ENCODE peak calls at places on chromosomes 4 and X, in four cellular contexts. X is fibroblast of lung; R is hepatocyte; O is effector memory CD4-positive, alpha-beta T cell. Y is an unnamed sample. For H3K36me3, the result is how much of the 10 kb centered on the place peaks cover.

GRCh38 chr4:183721207-183722081 is 62.4 kb downstream of the TRAPPC11 start:
- DNase-seq in X (peak), R (peak), O (no peak), Y (peak)

GRCh38 chr4:183634086-183634485 is 24.9 kb downstream of the RWDD4 start:
- DNase-seq in X (peak), R (no peak), O (no peak), Y (no peak)

GRCh38 chr4:142126890-142127497 is 490.6 kb downstream of the IL15 start:
- DNase-seq in X (peak), R (peak), O (peak), Y (peak)

GRCh38 chr4:77765720-77766119 is 53.4 kb downstream of the CNOT6L start:
- DNase-seq in X (no peak), R (no peak), O (no peak), Y (no peak)

GRCh38 chrX:31227250-31227649 is 155.4 kb upstream of the FTHL17 start:
- DNase-seq in X (no peak), R (peak), O (no peak), Y (no peak)

GRCh38 chr4:26124753-26125236 is 196.0 kb upstream of the RBPJ start:
- DNase-seq in X (peak), R (peak), O (no peak), Y (no peak)

GRCh38 chrX:646228-646495 is 15.6 kb downstream of the SHOX start:
- DNase-seq in X (no peak), R (no peak), O (no peak), Y (no peak)

GRCh38 chrX:15749642-15750610 is 11.9 kb downstream of the CA5B start:
- DNase-seq in X (peak), R (no peak), O (no peak), Y (peak)

GRCh38 chr4:48778431-48779094 is 1.5 kb downstream of the FRYL start:
- DNase-seq in X (peak), R (no peak), O (no peak), Y (peak)

GRCh38 chr4:168586926-168587325 is 90.1 kb downstream of the PALLD start:
- DNase-seq in X (no peak), R (no peak), O (no peak), Y (no peak)

GRCh38 chr4:152255437-152255836 is 280.5 kb downstream of the FBXW7 start:
- DNase-seq in X (peak), R (no peak), O (peak), Y (peak)

GRCh38 chr4:54281060-54281781 is 52.1 kb downstream of the PDGFRA start:
- DNase-seq in X (peak), R (peak), O (no peak), Y (no peak)

DNA sequence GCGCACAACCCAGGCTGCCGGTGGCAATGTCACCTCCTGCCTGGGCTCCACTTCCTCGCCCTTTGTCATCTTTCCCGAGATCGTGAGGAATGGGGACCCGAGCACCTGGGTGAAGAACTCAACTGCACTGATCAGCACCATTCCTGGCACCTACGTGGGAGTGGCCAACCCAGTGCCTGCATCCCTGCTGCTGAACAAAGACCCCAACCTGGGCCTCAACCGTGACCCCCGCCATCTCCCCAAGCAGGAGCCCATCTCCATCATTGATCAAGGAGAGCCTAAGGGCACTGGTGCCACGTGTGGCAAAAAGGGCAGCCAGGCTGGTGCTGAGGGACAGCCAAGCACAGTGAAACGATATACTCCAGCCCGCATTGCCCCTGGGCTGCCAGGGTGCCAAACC is 32.3 kb downstream of the BCORL1 start:
- DNase-seq in X (no peak), R (no peak), O (no peak), Y (no peak)
- H3K36me3 ChIP-seq in X (under half), R (under half), O (under half), Y (under half)

DNA sequence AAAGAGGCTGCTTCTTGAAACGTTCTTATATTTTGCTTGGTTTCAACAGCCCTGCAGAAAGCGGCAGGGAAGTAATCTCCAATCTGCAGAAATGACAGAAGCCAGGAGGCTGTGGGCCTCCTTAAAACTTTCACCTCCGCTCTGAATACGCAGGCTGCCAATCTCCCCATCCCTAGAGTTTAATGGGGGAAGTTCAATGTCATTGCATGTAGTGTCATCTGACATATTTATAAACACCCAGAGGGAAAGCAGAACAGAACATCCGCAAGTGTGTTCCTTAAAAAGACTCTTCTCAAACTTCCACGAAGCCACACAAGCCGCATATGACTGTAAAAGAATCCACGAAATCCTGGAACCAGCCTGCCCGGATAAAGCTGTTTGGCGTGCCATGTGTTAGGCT is 148.8 kb upstream of the TBL1X start:
- DNase-seq in X (peak), R (no peak), O (no peak), Y (no peak)
- H3K4me3 ChIP-seq in X (no peak), R (no peak), O (no peak), Y (no peak)

DNA sequence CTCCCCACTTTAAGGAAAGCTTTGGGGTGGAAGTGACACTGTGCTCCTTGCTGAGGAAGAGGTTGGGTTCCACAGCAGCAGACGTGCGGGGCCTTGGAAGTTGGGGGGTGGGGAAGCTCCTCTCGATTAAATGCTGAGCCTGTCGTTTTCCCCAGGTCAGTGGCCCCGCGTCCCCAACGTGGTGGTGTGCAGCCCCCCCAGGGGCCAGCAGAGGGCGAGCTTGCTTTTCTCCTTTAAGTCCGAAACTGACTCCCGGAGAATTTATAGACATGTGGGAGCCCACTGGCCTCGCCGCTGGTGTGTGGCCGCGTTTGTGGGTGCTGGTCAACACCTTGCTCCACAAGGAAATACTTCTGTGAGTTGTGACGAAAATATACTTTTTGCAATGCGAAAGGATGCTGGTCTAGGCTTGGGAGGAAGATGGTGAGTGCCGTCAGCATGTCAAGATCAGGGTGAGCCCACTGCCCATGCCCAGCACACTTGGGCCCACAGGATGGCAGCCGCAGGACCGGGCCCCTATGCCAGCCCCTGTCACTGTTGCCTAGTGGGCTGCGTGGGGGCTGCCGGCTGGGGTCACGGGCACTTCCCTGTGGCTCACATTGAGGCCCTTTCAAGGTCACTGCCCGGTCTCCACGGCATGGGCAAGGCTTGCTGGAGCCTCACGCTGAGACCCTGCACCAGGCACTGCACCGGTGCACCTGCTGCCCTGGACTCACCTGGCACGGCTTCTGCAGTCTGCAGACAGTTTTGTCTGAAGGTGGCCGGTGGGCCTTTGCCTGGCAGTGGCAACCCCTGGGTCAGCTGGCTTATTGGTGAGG is 9.4 kb downstream of the UVSSA start:
- DNase-seq in X (peak), R (peak), O (no peak), Y (peak)
- H3K36me3 ChIP-seq in X (under half), R (under half), O (under half), Y (half or more)

GRCh38 chrX:16950423-16950822 is 4.0 kb downstream of the REPS2 start:
- DNase-seq in X (no peak), R (no peak), O (no peak), Y (no peak)

GRCh38 chrX:16946971-16947562 is 609 bp downstream of the REPS2 start:
- DNase-seq in X (no peak), R (no peak), O (no peak), Y (peak)

DNA sequence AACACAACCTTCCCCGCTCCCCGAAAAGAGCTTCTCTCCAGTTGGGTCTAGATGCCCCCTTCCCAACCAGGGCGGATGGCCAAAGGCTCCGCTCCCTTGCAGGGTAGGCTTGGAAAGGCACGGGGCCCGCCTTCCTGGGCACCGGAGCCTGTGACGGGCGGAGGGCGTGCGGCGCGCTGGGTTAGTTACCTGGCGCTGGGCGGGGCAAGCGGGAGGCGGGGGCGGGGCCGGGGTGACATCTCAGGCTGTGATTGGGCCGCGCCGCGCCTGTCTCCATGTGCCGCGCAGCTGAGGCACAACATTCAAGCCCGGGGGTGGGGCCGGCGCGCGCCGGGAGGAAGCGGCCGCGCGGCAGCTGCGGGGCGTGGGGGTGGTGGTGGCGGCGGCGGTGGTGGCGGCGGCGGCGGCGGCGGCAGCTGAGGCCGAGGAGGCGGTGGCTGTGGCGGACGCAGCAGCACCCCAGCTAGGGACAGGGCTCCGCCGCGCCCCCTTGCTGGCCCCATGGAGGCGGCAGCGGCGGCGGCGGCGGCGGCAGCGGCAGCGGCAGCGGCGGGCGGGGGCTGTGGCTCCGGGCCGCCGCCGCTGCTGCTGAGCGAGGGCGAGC is at the start of gene REPS2:
- DNase-seq in X (peak), R (peak), O (peak), Y (peak)
- H3K4me3 ChIP-seq in X (peak), R (peak), O (peak), Y (peak)

Y was measured in naive thymus-derived CD4-positive, alpha-beta T cell.